ENCODE peak calls at places on chromosomes 2 and 18, in five cellular contexts. One of them, this sample, is unnamed.

GRCh38 chr2:31992025-31992566 is 18.7 kb downstream of the MEMO1 start:
- DNase-seq in HCT116: no peak
- DNase-seq in IMR-90: no peak
- DNase-seq in spleen: no peak
- DNase-seq in transverse colon: no peak
- DNase-seq in this sample: no peak

GRCh38 chr18:54822872-54823845 is 5.1 kb upstream of the RAB27B start:
- DNase-seq in HCT116: peak
- DNase-seq in IMR-90: peak
- DNase-seq in spleen: no peak
- DNase-seq in transverse colon: no peak
- DNase-seq in this sample: peak

GRCh38 chr2:65452150-65452895 is 19.9 kb upstream of the SPRED2 start:
- DNase-seq in HCT116: no peak
- DNase-seq in IMR-90: no peak
- DNase-seq in spleen: no peak
- DNase-seq in transverse colon: no peak
- DNase-seq in this sample: no peak

GRCh38 chr2:232293191-232293590 is 85.4 kb upstream of the ALPP start:
- DNase-seq in HCT116: no peak
- DNase-seq in IMR-90: no peak
- DNase-seq in spleen: no peak
- DNase-seq in transverse colon: no peak
- DNase-seq in this sample: no peak

GRCh38 chr2:239675856-239676715 is 275.3 kb upstream of the HDAC4 start:
- DNase-seq in HCT116: no peak
- DNase-seq in IMR-90: no peak
- DNase-seq in spleen: no peak
- DNase-seq in transverse colon: no peak
- DNase-seq in this sample: no peak

GRCh38 chr2:102826904-102827303 is 65.1 kb downstream of the TMEM182 start:
- DNase-seq in HCT116: no peak
- DNase-seq in IMR-90: peak
- DNase-seq in spleen: no peak
- DNase-seq in transverse colon: no peak
- DNase-seq in this sample: no peak

GRCh38 chr18:36089001-36089400 is 21.6 kb upstream of the RPRD1A start:
- DNase-seq in HCT116: no peak
- DNase-seq in IMR-90: no peak
- DNase-seq in spleen: no peak
- DNase-seq in transverse colon: no peak
- DNase-seq in this sample: no peak

GRCh38 chr2:16014041-16014787 is 73.9 kb downstream of the MYCN start:
- DNase-seq in HCT116: no peak
- DNase-seq in IMR-90: no peak
- DNase-seq in spleen: no peak
- DNase-seq in transverse colon: peak
- DNase-seq in this sample: no peak

GRCh38 chr2:158953926-158954763 is 14.3 kb upstream of the TANC1 start:
- DNase-seq in HCT116: no peak
- DNase-seq in IMR-90: peak
- DNase-seq in spleen: no peak
- DNase-seq in transverse colon: peak
- DNase-seq in this sample: no peak

GRCh38 chr18:57353137-57353939 is 981 bp downstream of the ST8SIA3 start:
- DNase-seq in HCT116: no peak
- DNase-seq in IMR-90: no peak
- DNase-seq in spleen: no peak
- DNase-seq in transverse colon: no peak
- DNase-seq in this sample: no peak

GRCh38 chr2:137220438-137220998 is 455.2 kb downstream of the THSD7B start:
- DNase-seq in HCT116: no peak
- DNase-seq in IMR-90: peak
- DNase-seq in spleen: no peak
- DNase-seq in transverse colon: no peak
- DNase-seq in this sample: no peak

GRCh38 chr18:34292594-34292993 is 67.9 kb upstream of the NOL4 start:
- DNase-seq in HCT116: no peak
- DNase-seq in IMR-90: no peak
- DNase-seq in spleen: no peak
- DNase-seq in transverse colon: no peak
- DNase-seq in this sample: no peak

GRCh38 chr18:9539938-9540337 is 64.6 kb downstream of the RALBP1 start:
- DNase-seq in HCT116: no peak
- DNase-seq in IMR-90: no peak
- DNase-seq in spleen: no peak
- DNase-seq in transverse colon: no peak
- DNase-seq in this sample: no peak

GRCh38 chr2:238558456-238559099 is 131.9 kb downstream of the ASB1 start:
- DNase-seq in HCT116: no peak
- DNase-seq in IMR-90: no peak
- DNase-seq in spleen: no peak
- DNase-seq in transverse colon: no peak
- DNase-seq in this sample: no peak

GRCh38 chr2:86297382-86298147 is 39.9 kb downstream of the REEP1 start:
- DNase-seq in HCT116: no peak
- DNase-seq in IMR-90: no peak
- DNase-seq in spleen: no peak
- DNase-seq in transverse colon: no peak
- DNase-seq in this sample: no peak

GRCh38 chr2:84732897-84733778 is 147.7 kb downstream of the TRABD2A start:
- DNase-seq in HCT116: no peak
- DNase-seq in IMR-90: no peak
- DNase-seq in spleen: no peak
- DNase-seq in transverse colon: no peak
- DNase-seq in this sample: no peak

GRCh38 chr2:134070281-134070731 is 183.6 kb upstream of the MGAT5 start:
- DNase-seq in HCT116: no peak
- DNase-seq in IMR-90: peak
- DNase-seq in spleen: no peak
- DNase-seq in transverse colon: no peak
- DNase-seq in this sample: no peak

GRCh38 chr2:180443896-180444295 is 436.8 kb upstream of the CWC22 start:
- DNase-seq in HCT116: no peak
- DNase-seq in IMR-90: no peak
- DNase-seq in spleen: no peak
- DNase-seq in transverse colon: no peak
- DNase-seq in this sample: no peak

GRCh38 chr2:238915196-238915595 is 67.3 kb downstream of the TWIST2 start:
- DNase-seq in HCT116: no peak
- DNase-seq in IMR-90: no peak
- DNase-seq in spleen: peak
- DNase-seq in transverse colon: no peak
- DNase-seq in this sample: no peak

GRCh38 chr2:55155206-55155605 is 76.9 kb downstream of the CLHC1 start:
- DNase-seq in HCT116: no peak
- DNase-seq in IMR-90: no peak
- DNase-seq in spleen: no peak
- DNase-seq in transverse colon: no peak
- DNase-seq in this sample: no peak

GRCh38 chr2:171469176-171469575 is 35.1 kb downstream of the DCAF17 start:
- DNase-seq in HCT116: no peak
- DNase-seq in IMR-90: peak
- DNase-seq in spleen: no peak
- DNase-seq in transverse colon: no peak
- DNase-seq in this sample: no peak

GRCh38 chr18:3689091-3689490 is 239.1 kb downstream of the TGIF1 start:
- DNase-seq in HCT116: no peak
- DNase-seq in IMR-90: no peak
- DNase-seq in spleen: no peak
- DNase-seq in transverse colon: no peak
- DNase-seq in this sample: no peak

GRCh38 chr18:50783553-50783952 is 36.3 kb downstream of the MRO start:
- DNase-seq in HCT116: no peak
- DNase-seq in IMR-90: no peak
- DNase-seq in spleen: no peak
- DNase-seq in transverse colon: no peak
- DNase-seq in this sample: no peak

GRCh38 chr2:240983361-240983995 is 14.9 kb upstream of the SNED1 start:
- DNase-seq in HCT116: peak
- DNase-seq in IMR-90: peak
- DNase-seq in spleen: peak
- DNase-seq in transverse colon: peak
- DNase-seq in this sample: no peak

GRCh38 chr2:240981871-240982800 is 16.3 kb upstream of the SNED1 start:
- DNase-seq in HCT116: no peak
- DNase-seq in IMR-90: no peak
- DNase-seq in spleen: peak
- DNase-seq in transverse colon: peak
- DNase-seq in this sample: no peak

GRCh38 chr2:240982821-240983281 is 15.6 kb upstream of the SNED1 start:
- DNase-seq in HCT116: no peak
- DNase-seq in IMR-90: no peak
- DNase-seq in spleen: peak
- DNase-seq in transverse colon: no peak
- DNase-seq in this sample: no peak

GRCh38 chr2:240985881-240986786 is 12.3 kb upstream of the SNED1 start:
- DNase-seq in HCT116: no peak
- DNase-seq in IMR-90: no peak
- DNase-seq in spleen: peak
- DNase-seq in transverse colon: peak
- DNase-seq in this sample: no peak

DNA sequence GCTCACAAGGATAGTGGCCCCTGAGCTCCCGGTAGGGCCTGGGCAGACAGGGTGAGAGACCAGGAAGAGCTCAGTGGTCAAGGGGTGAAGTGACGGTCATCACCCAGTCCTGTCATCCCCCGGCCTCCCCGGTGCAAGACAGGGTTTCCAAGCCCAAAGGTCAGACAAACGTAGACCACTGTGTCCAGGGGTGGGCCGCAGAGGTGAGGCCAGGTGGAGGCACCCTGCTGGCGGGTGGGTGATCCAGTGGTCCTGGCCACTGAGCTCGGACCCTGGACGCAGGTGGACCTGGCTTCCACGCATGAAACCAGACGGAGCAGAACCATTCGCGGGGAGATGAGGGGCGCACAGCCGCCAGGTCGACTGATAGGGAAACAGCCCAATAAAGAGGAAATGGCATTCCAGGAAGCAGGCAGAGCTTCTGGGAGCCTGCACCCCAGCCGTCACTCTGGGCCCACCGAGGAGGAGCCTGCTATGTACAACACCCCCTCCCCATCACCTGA is 14.4 kb upstream of the SNED1 start:
- DNase-seq in HCT116: no peak
- DNase-seq in IMR-90: no peak
- DNase-seq in spleen: peak
- DNase-seq in transverse colon: peak
- DNase-seq in this sample: no peak
- TF ChIP-seq POLR2A in HCT116: no peak
- TF ChIP-seq POLR2A in IMR-90: no peak
- TF ChIP-seq POLR2A in spleen: no peak
- TF ChIP-seq POLR2A in transverse colon: no peak
- TF ChIP-seq POLR2A in this sample: no peak

GRCh38 chr2:160670618-160671017 is 177.0 kb upstream of the RBMS1 start:
- DNase-seq in HCT116: no peak
- DNase-seq in IMR-90: no peak
- DNase-seq in spleen: no peak
- DNase-seq in transverse colon: no peak
- DNase-seq in this sample: no peak

GRCh38 chr2:160666677-160667061 is 173.1 kb upstream of the RBMS1 start:
- DNase-seq in HCT116: no peak
- DNase-seq in IMR-90: no peak
- DNase-seq in spleen: no peak
- DNase-seq in transverse colon: no peak
- DNase-seq in this sample: no peak

GRCh38 chr2:160664603-160665145 is 171.1 kb upstream of the RBMS1 start:
- DNase-seq in HCT116: no peak
- DNase-seq in IMR-90: no peak
- DNase-seq in spleen: no peak
- DNase-seq in transverse colon: no peak
- DNase-seq in this sample: no peak

GRCh38 chr2:160667811-160668210 is 174.2 kb upstream of the RBMS1 start:
- DNase-seq in HCT116: no peak
- DNase-seq in IMR-90: peak
- DNase-seq in spleen: no peak
- DNase-seq in transverse colon: no peak
- DNase-seq in this sample: no peak

DNA sequence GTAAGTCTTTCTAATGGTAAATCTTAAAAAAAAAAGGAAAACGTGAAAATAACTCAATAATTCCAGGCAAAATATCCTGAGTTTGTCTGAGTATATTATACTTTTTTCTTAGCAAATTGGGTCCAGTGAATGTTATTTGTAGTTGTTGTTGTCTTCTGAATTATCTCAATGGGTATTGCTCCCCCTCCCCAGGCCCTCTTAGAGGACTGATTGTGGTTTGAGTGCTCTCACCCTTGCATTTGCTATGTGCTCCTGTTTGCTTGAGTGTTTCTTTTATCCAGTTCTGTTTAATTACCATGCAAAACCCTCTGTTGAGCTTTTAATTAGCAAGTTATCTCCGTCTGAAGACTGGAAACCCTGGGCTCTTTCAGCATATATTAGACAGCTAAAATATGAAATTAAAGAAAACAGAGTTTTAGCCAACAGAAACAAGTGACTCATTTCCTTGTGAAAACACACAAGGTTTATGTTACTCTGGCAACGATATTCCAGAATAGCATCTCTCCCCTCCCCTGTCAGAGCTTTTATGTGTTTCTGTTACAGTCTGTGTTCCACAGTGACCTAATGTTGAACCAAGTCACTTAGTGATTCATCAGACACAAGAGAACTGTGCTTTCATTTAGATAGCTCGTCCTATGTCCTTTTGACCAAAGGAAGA is 172.5 kb upstream of the RBMS1 start:
- DNase-seq in HCT116: peak
- DNase-seq in IMR-90: peak
- DNase-seq in spleen: no peak
- DNase-seq in transverse colon: no peak
- DNase-seq in this sample: peak
- TF ChIP-seq POLR2A in HCT116: no peak
- TF ChIP-seq POLR2A in IMR-90: peak
- TF ChIP-seq POLR2A in spleen: no peak
- TF ChIP-seq POLR2A in transverse colon: no peak
- TF ChIP-seq POLR2A in this sample: no peak

GRCh38 chr18:49685231-49685942 is 123.5 kb downstream of the LIPG start:
- DNase-seq in HCT116: no peak
- DNase-seq in IMR-90: peak
- DNase-seq in spleen: no peak
- DNase-seq in transverse colon: no peak
- DNase-seq in this sample: no peak
- TF ChIP-seq POLR2A in HCT116: no peak
- TF ChIP-seq POLR2A in IMR-90: no peak
- TF ChIP-seq POLR2A in spleen: no peak
- TF ChIP-seq POLR2A in transverse colon: no peak
- TF ChIP-seq POLR2A in this sample: no peak

GRCh38 chr2:218998414-218999002 is 5.3 kb upstream of the CRYBA2 start:
- DNase-seq in HCT116: no peak
- DNase-seq in IMR-90: no peak
- DNase-seq in spleen: no peak
- DNase-seq in transverse colon: no peak
- DNase-seq in this sample: no peak

GRCh38 chr2:218997730-218998129 is 4.5 kb upstream of the CRYBA2 start:
- DNase-seq in HCT116: no peak
- DNase-seq in IMR-90: no peak
- DNase-seq in spleen: no peak
- DNase-seq in transverse colon: no peak
- DNase-seq in this sample: no peak

GRCh38 chr2:218995561-218995960 is 2.3 kb upstream of the CRYBA2 start:
- DNase-seq in HCT116: no peak
- DNase-seq in IMR-90: no peak
- DNase-seq in spleen: no peak
- DNase-seq in transverse colon: no peak
- DNase-seq in this sample: no peak

GRCh38 chr2:218996937-218997336 is 3.7 kb upstream of the CRYBA2 start:
- DNase-seq in HCT116: no peak
- DNase-seq in IMR-90: no peak
- DNase-seq in spleen: no peak
- DNase-seq in transverse colon: no peak
- DNase-seq in this sample: no peak

GRCh38 chr2:218995972-218996644 is 2.9 kb upstream of the CRYBA2 start:
- DNase-seq in HCT116: peak
- DNase-seq in IMR-90: peak
- DNase-seq in spleen: peak
- DNase-seq in transverse colon: peak
- DNase-seq in this sample: peak
- TF ChIP-seq POLR2A in HCT116: no peak
- TF ChIP-seq POLR2A in IMR-90: peak
- TF ChIP-seq POLR2A in spleen: no peak
- TF ChIP-seq POLR2A in transverse colon: peak
- TF ChIP-seq POLR2A in this sample: peak